ENCODE peak calls at places on chromosomes 13 and 19, in six cellular contexts. One of them, this sample, is unnamed.

GRCh38 chr19:4352701-4353121 is 9.3 kb downstream of the MPND start:
- DNase-seq in bronchial epithelial cell: peak; percentile 52
- DNase-seq in H54: no peak
- DNase-seq in NCI-H226: no peak
- DNase-seq in HCEC 1CT: peak; percentile 38
- DNase-seq in CD4-positive, alpha-beta T cell: peak; percentile 46
- DNase-seq in this sample: peak; percentile 65

GRCh38 chr13:109180905-109181425 is 551.6 kb downstream of the MYO16 start:
- DNase-seq in bronchial epithelial cell: peak; percentile 48
- DNase-seq in CD4-positive, alpha-beta T cell: no peak
- DNase-seq in HCEC 1CT: peak; percentile 88
- DNase-seq in NCI-H226: peak; percentile 85
- DNase-seq in H54: peak; percentile 44
- DNase-seq in this sample: no peak

GRCh38 chr13:66994097-66994496 is 236.0 kb downstream of the PCDH9 start:
- DNase-seq in CD4-positive, alpha-beta T cell: no peak
- DNase-seq in H54: peak; percentile 29
- DNase-seq in HCEC 1CT: peak; percentile 42
- DNase-seq in NCI-H226: peak; percentile 74
- DNase-seq in bronchial epithelial cell: peak; percentile 29
- DNase-seq in this sample: peak; percentile 83

GRCh38 chr19:7871530-7872305 is 2.5 kb downstream of the PRR36 start:
- DNase-seq in bronchial epithelial cell: peak; percentile 87
- DNase-seq in H54: peak; percentile 83
- DNase-seq in HCEC 1CT: peak; percentile 89
- DNase-seq in NCI-H226: peak; percentile 87
- DNase-seq in CD4-positive, alpha-beta T cell: peak; percentile 68
- DNase-seq in this sample: peak; percentile 83

GRCh38 chr13:104034891-104035290 is 968.7 kb upstream of the SLC10A2 start:
- DNase-seq in HCEC 1CT: no peak
- DNase-seq in H54: no peak
- DNase-seq in CD4-positive, alpha-beta T cell: no peak
- DNase-seq in bronchial epithelial cell: peak; percentile 61
- DNase-seq in NCI-H226: no peak
- DNase-seq in this sample: no peak

GRCh38 chr19:6718741-6719539 is 1.5 kb downstream of the C3 start:
- DNase-seq in HCEC 1CT: no peak
- DNase-seq in H54: no peak
- DNase-seq in NCI-H226: peak; percentile 54
- DNase-seq in CD4-positive, alpha-beta T cell: no peak
- DNase-seq in bronchial epithelial cell: no peak
- DNase-seq in this sample: peak; percentile 97

GRCh38 chr13:107767119-107767518 is 448.2 kb downstream of the LIG4 start:
- DNase-seq in bronchial epithelial cell: no peak
- DNase-seq in HCEC 1CT: peak; percentile 19
- DNase-seq in H54: no peak
- DNase-seq in CD4-positive, alpha-beta T cell: no peak
- DNase-seq in NCI-H226: no peak
- DNase-seq in this sample: no peak

GRCh38 chr19:3450796-3451411 is 29.4 kb downstream of the SMIM24 start:
- DNase-seq in H54: peak; percentile 84
- DNase-seq in HCEC 1CT: peak; percentile 100
- DNase-seq in NCI-H226: peak; percentile 97
- DNase-seq in CD4-positive, alpha-beta T cell: no peak
- DNase-seq in bronchial epithelial cell: peak; percentile 95
- DNase-seq in this sample: no peak

GRCh38 chr19:5621311-5621944 is 1.1 kb downstream of the SAFB2 start:
- DNase-seq in H54: no peak
- DNase-seq in CD4-positive, alpha-beta T cell: no peak
- DNase-seq in HCEC 1CT: no peak
- DNase-seq in NCI-H226: no peak
- DNase-seq in bronchial epithelial cell: no peak
- DNase-seq in this sample: no peak

GRCh38 chr13:46633416-46633815 is 80.4 kb downstream of the LRCH1 start:
- DNase-seq in CD4-positive, alpha-beta T cell: no peak
- DNase-seq in H54: peak; percentile 6
- DNase-seq in bronchial epithelial cell: peak; percentile 44
- DNase-seq in HCEC 1CT: peak; percentile 71
- DNase-seq in NCI-H226: peak; percentile 78
- DNase-seq in this sample: no peak

GRCh38 chr13:96935971-96936370 is 58.3 kb downstream of the OXGR1 start:
- DNase-seq in bronchial epithelial cell: no peak
- DNase-seq in CD4-positive, alpha-beta T cell: no peak
- DNase-seq in H54: no peak
- DNase-seq in HCEC 1CT: no peak
- DNase-seq in NCI-H226: no peak
- DNase-seq in this sample: no peak

GRCh38 chr19:633786-634639 is 676 bp upstream of the POLRMT start:
- DNase-seq in NCI-H226: no peak
- DNase-seq in bronchial epithelial cell: no peak
- DNase-seq in HCEC 1CT: no peak
- DNase-seq in CD4-positive, alpha-beta T cell: no peak
- DNase-seq in H54: no peak
- DNase-seq in this sample: no peak

GRCh38 chr19:39307233-39307821 is 11.1 kb downstream of the IFNL1 start:
- DNase-seq in NCI-H226: no peak
- DNase-seq in HCEC 1CT: no peak
- DNase-seq in H54: no peak
- DNase-seq in bronchial epithelial cell: no peak
- DNase-seq in CD4-positive, alpha-beta T cell: no peak
- DNase-seq in this sample: no peak

GRCh38 chr19:40285353-40286234 is 449 bp upstream of the AKT2 start:
- DNase-seq in bronchial epithelial cell: peak; percentile 98
- DNase-seq in NCI-H226: peak; percentile 99
- DNase-seq in CD4-positive, alpha-beta T cell: peak; percentile 96
- DNase-seq in H54: peak; percentile 98
- DNase-seq in HCEC 1CT: peak; percentile 100
- DNase-seq in this sample: peak; percentile 99

GRCh38 chr13:93460005-93460404 is 233.4 kb downstream of the GPC6 start:
- DNase-seq in NCI-H226: no peak
- DNase-seq in CD4-positive, alpha-beta T cell: no peak
- DNase-seq in HCEC 1CT: no peak
- DNase-seq in H54: no peak
- DNase-seq in bronchial epithelial cell: no peak
- DNase-seq in this sample: no peak

GRCh38 chr13:109145631-109146030 is 516.2 kb downstream of the MYO16 start:
- DNase-seq in HCEC 1CT: peak; percentile 72
- DNase-seq in bronchial epithelial cell: peak; percentile 71
- DNase-seq in CD4-positive, alpha-beta T cell: no peak
- DNase-seq in H54: peak; percentile 77
- DNase-seq in NCI-H226: peak; percentile 67
- DNase-seq in this sample: no peak

GRCh38 chr13:102399791-102400618 is 1.8 kb downstream of the FGF14 start:
- DNase-seq in H54: no peak
- DNase-seq in NCI-H226: no peak
- DNase-seq in bronchial epithelial cell: no peak
- DNase-seq in CD4-positive, alpha-beta T cell: no peak
- DNase-seq in HCEC 1CT: no peak
- DNase-seq in this sample: peak; percentile 48

GRCh38 chr19:1274852-1275259 is 474 bp upstream of the FAM174C start:
- DNase-seq in bronchial epithelial cell: no peak
- DNase-seq in HCEC 1CT: no peak
- DNase-seq in NCI-H226: no peak
- DNase-seq in H54: no peak
- DNase-seq in CD4-positive, alpha-beta T cell: no peak
- DNase-seq in this sample: no peak

GRCh38 chr13:99307648-99308339 is 595 bp upstream of the GPR183 start:
- DNase-seq in H54: peak; percentile 71
- DNase-seq in bronchial epithelial cell: peak; percentile 85
- DNase-seq in HCEC 1CT: peak; percentile 78
- DNase-seq in CD4-positive, alpha-beta T cell: no peak
- DNase-seq in NCI-H226: peak; percentile 77
- DNase-seq in this sample: no peak

GRCh38 chr19:41940443-41941409 is 12.5 kb upstream of the ERFL start:
- DNase-seq in H54: no peak
- DNase-seq in bronchial epithelial cell: no peak
- DNase-seq in CD4-positive, alpha-beta T cell: no peak
- DNase-seq in HCEC 1CT: no peak
- DNase-seq in NCI-H226: no peak
- DNase-seq in this sample: no peak

GRCh38 chr19:45040059-45040767 is 1.4 kb downstream of the CLASRP start:
- DNase-seq in HCEC 1CT: no peak
- DNase-seq in H54: no peak
- DNase-seq in CD4-positive, alpha-beta T cell: no peak
- DNase-seq in bronchial epithelial cell: no peak
- DNase-seq in NCI-H226: no peak
- DNase-seq in this sample: no peak

GRCh38 chr19:29810504-29810871 is 1.3 kb upstream of the CCNE1 start:
- DNase-seq in bronchial epithelial cell: peak; percentile 77
- DNase-seq in NCI-H226: peak; percentile 52
- DNase-seq in CD4-positive, alpha-beta T cell: no peak
- DNase-seq in H54: no peak
- DNase-seq in HCEC 1CT: peak; percentile 16
- DNase-seq in this sample: peak; percentile 43

GRCh38 chr13:60696602-60697001 is 299.6 kb downstream of the TDRD3 start:
- DNase-seq in HCEC 1CT: no peak
- DNase-seq in NCI-H226: no peak
- DNase-seq in bronchial epithelial cell: no peak
- DNase-seq in CD4-positive, alpha-beta T cell: no peak
- DNase-seq in H54: no peak
- DNase-seq in this sample: no peak

GRCh38 chr19:2221250-2221831 is 14.8 kb downstream of the PLEKHJ1 start:
- DNase-seq in CD4-positive, alpha-beta T cell: no peak
- DNase-seq in NCI-H226: no peak
- DNase-seq in bronchial epithelial cell: no peak
- DNase-seq in HCEC 1CT: no peak
- DNase-seq in H54: peak; percentile 88
- DNase-seq in this sample: no peak

GRCh38 chr13:30398601-30399072 is 23.7 kb upstream of the UBE2L5 start:
- DNase-seq in NCI-H226: no peak
- DNase-seq in HCEC 1CT: no peak
- DNase-seq in bronchial epithelial cell: no peak
- DNase-seq in CD4-positive, alpha-beta T cell: no peak
- DNase-seq in H54: no peak
- DNase-seq in this sample: peak; percentile 85

GRCh38 chr13:76455960-76456359 is 430.2 kb downstream of the KCTD12 start:
- DNase-seq in bronchial epithelial cell: peak; percentile 36
- DNase-seq in CD4-positive, alpha-beta T cell: no peak
- DNase-seq in NCI-H226: peak; percentile 2
- DNase-seq in H54: no peak
- DNase-seq in HCEC 1CT: peak; percentile 52
- DNase-seq in this sample: no peak

GRCh38 chr13:112245179-112245724 is 130.9 kb upstream of the SPACA7 start:
- DNase-seq in NCI-H226: no peak
- DNase-seq in bronchial epithelial cell: no peak
- DNase-seq in CD4-positive, alpha-beta T cell: no peak
- DNase-seq in HCEC 1CT: no peak
- DNase-seq in H54: no peak
- DNase-seq in this sample: no peak

GRCh38 chr13:26051231-26052135 is at the start of gene SHISA2:
- DNase-seq in bronchial epithelial cell: peak; percentile 20
- DNase-seq in CD4-positive, alpha-beta T cell: peak; percentile 25
- DNase-seq in HCEC 1CT: no peak
- DNase-seq in NCI-H226: peak; percentile 36
- DNase-seq in H54: no peak
- DNase-seq in this sample: no peak

GRCh38 chr13:26400545-26400944 is 146.6 kb downstream of the CDK8 start:
- DNase-seq in CD4-positive, alpha-beta T cell: no peak
- DNase-seq in NCI-H226: no peak
- DNase-seq in HCEC 1CT: no peak
- DNase-seq in bronchial epithelial cell: no peak
- DNase-seq in H54: no peak
- DNase-seq in this sample: no peak

GRCh38 chr13:52319876-52320275 is 86.1 kb downstream of the THSD1 start:
- DNase-seq in CD4-positive, alpha-beta T cell: no peak
- DNase-seq in bronchial epithelial cell: peak; percentile 78
- DNase-seq in H54: no peak
- DNase-seq in NCI-H226: no peak
- DNase-seq in HCEC 1CT: peak; percentile 24
- DNase-seq in this sample: no peak

GRCh38 chr13:106565127-106565775 is 2.7 kb downstream of the ARGLU1 start:
- DNase-seq in HCEC 1CT: no peak
- DNase-seq in CD4-positive, alpha-beta T cell: no peak
- DNase-seq in NCI-H226: no peak
- DNase-seq in H54: no peak
- DNase-seq in bronchial epithelial cell: no peak
- DNase-seq in this sample: no peak

GRCh38 chr19:48900477-48901452 is 653 bp downstream of the NUCB1 start:
- DNase-seq in H54: no peak
- DNase-seq in bronchial epithelial cell: peak; percentile 20
- DNase-seq in NCI-H226: no peak
- DNase-seq in HCEC 1CT: peak; percentile 48
- DNase-seq in CD4-positive, alpha-beta T cell: no peak
- DNase-seq in this sample: no peak

GRCh38 chr19:41927810-41928192 is 448 bp downstream of the ERFL start:
- DNase-seq in H54: no peak
- DNase-seq in CD4-positive, alpha-beta T cell: no peak
- DNase-seq in NCI-H226: no peak
- DNase-seq in bronchial epithelial cell: no peak
- DNase-seq in HCEC 1CT: no peak
- DNase-seq in this sample: no peak

GRCh38 chr13:100753391-100753790 is 78.8 kb upstream of the TMTC4 start:
- DNase-seq in HCEC 1CT: no peak
- DNase-seq in CD4-positive, alpha-beta T cell: no peak
- DNase-seq in H54: no peak
- DNase-seq in bronchial epithelial cell: no peak
- DNase-seq in NCI-H226: no peak
- DNase-seq in this sample: no peak

GRCh38 chr19:40283414-40284250 is 1.5 kb downstream of the AKT2 start:
- DNase-seq in HCEC 1CT: no peak
- DNase-seq in H54: no peak
- DNase-seq in bronchial epithelial cell: no peak
- DNase-seq in CD4-positive, alpha-beta T cell: no peak
- DNase-seq in NCI-H226: no peak
- DNase-seq in this sample: peak; percentile 93

GRCh38 chr19:6047741-6048231 is 62.5 kb downstream of the RFX2 start:
- DNase-seq in H54: no peak
- DNase-seq in HCEC 1CT: peak; percentile 55
- DNase-seq in bronchial epithelial cell: peak; percentile 49
- DNase-seq in NCI-H226: no peak
- DNase-seq in CD4-positive, alpha-beta T cell: no peak
- DNase-seq in this sample: peak; percentile 51

GRCh38 chr13:27708325-27708724 is 84.0 kb upstream of the GSX1 start:
- DNase-seq in NCI-H226: no peak
- DNase-seq in bronchial epithelial cell: no peak
- DNase-seq in H54: peak; percentile 5
- DNase-seq in HCEC 1CT: no peak
- DNase-seq in CD4-positive, alpha-beta T cell: no peak
- DNase-seq in this sample: no peak

GRCh38 chr19:50377051-50377441 is 789 bp downstream of the NR1H2 start:
- DNase-seq in bronchial epithelial cell: peak; percentile 19
- DNase-seq in CD4-positive, alpha-beta T cell: no peak
- DNase-seq in NCI-H226: peak; percentile 43
- DNase-seq in HCEC 1CT: no peak
- DNase-seq in H54: no peak
- DNase-seq in this sample: no peak

GRCh38 chr19:17803264-17803896 is 8.4 kb downstream of the B3GNT3 start:
- DNase-seq in bronchial epithelial cell: no peak
- DNase-seq in CD4-positive, alpha-beta T cell: peak; percentile 24
- DNase-seq in H54: no peak
- DNase-seq in NCI-H226: no peak
- DNase-seq in HCEC 1CT: no peak
- DNase-seq in this sample: no peak